ENCODE peak calls at places on chromosomes 4 and X, in four cellular contexts. O, B, W and I are unnamed samples.

GRCh38 chr4:109816082-109816442 is 500 bp downstream of the GAR1 start:
- DNase-seq in O (no peak), B (peak; percentile 23), W (no peak), I (no peak)

GRCh38 chr4:87540176-87541058 is 11.2 kb upstream of the SPARCL1 start:
- DNase-seq in O (no peak), B (no peak), W (no peak), I (no peak)

GRCh38 chr4:76213415-76214268 is at the start of gene SCARB2:
- DNase-seq in O (peak; percentile 47), B (peak; percentile 86), W (no peak), I (peak; percentile 91)

GRCh38 chrX:74536142-74537010 is 78.0 kb downstream of the RLIM start:
- DNase-seq in O (no peak), B (peak; percentile 37), W (no peak), I (peak; percentile 71)

GRCh38 chr4:111802191-111802590 is 343.1 kb upstream of the FAM241A start:
- DNase-seq in O (no peak), B (no peak), W (no peak), I (no peak)

GRCh38 chr4:38180456-38180855 is 220.3 kb downstream of the PTTG2 start:
- DNase-seq in O (no peak), B (no peak), W (no peak), I (no peak)

GRCh38 chrX:13689519-13690211 is 737 bp downstream of the RAB9A start:
- DNase-seq in O (no peak), B (no peak), W (no peak), I (no peak)

GRCh38 chr4:83329521-83330105 is 5.0 kb downstream of the HPSE start:
- DNase-seq in O (no peak), B (no peak), W (no peak), I (no peak)

GRCh38 chrX:81957900-81958545 is 756.1 kb downstream of the SH3BGRL start:
- DNase-seq in O (no peak), B (no peak), W (no peak), I (no peak)

GRCh38 chr4:142414336-142414945 is 431.7 kb downstream of the INPP4B start:
- DNase-seq in O (no peak), B (no peak), W (no peak), I (no peak)

GRCh38 chr4:167020410-167020809 is 213.9 kb downstream of the SPOCK3 start:
- DNase-seq in O (no peak), B (no peak), W (no peak), I (peak; percentile 2)

GRCh38 chr4:14984452-14984851 is 17.8 kb upstream of the CPEB2 start:
- DNase-seq in O (no peak), B (no peak), W (no peak), I (no peak)

GRCh38 chr4:9608300-9608699 is 164.1 kb downstream of the DEFB131A start:
- DNase-seq in O (no peak), B (no peak), W (peak; percentile 3), I (no peak)

GRCh38 chr4:75555294-75556164 is at the start of gene ODAPH:
- DNase-seq in O (no peak), B (no peak), W (peak; percentile 42), I (no peak)

GRCh38 chr4:13544556-13545393 is 467 bp upstream of the NKX3-2 start:
- DNase-seq in O (peak; percentile 81), B (peak; percentile 94), W (no peak), I (peak; percentile 91)

GRCh38 chrX:120668357-120668756 is 38.5 kb upstream of the C1GALT1C1 start:
- DNase-seq in O (no peak), B (no peak), W (no peak), I (no peak)

GRCh38 chr4:21869978-21870745 is 78.4 kb downstream of the KCNIP4 start:
- DNase-seq in O (no peak), B (no peak), W (no peak), I (no peak)

GRCh38 chr4:5753766-5754528 is 42.9 kb downstream of the EVC start:
- DNase-seq in O (peak; percentile 71), B (no peak), W (no peak), I (no peak)

GRCh38 chr4:118351851-118352827 is 664 bp downstream of the PRSS12 start:
- DNase-seq in O (peak; percentile 48), B (no peak), W (no peak), I (peak; percentile 71)

GRCh38 chr4:97987019-97987648 is 156.1 kb downstream of the STPG2 start:
- DNase-seq in O (peak; percentile 44), B (no peak), W (no peak), I (no peak)

GRCh38 chrX:153970398-153971123 is 1.1 kb downstream of the HCFC1 start:
- DNase-seq in O (no peak), B (peak; percentile 55), W (no peak), I (no peak)

GRCh38 chr4:156169861-156170260 is 216.2 kb upstream of the CTSO start:
- DNase-seq in O (no peak), B (no peak), W (no peak), I (no peak)

GRCh38 chr4:41856797-41857196 is 78.4 kb upstream of the TMEM33 start:
- DNase-seq in O (no peak), B (no peak), W (no peak), I (no peak)

GRCh38 chrX:37787353-37787869 is 7.6 kb downstream of the CYBB start:
- DNase-seq in O (no peak), B (no peak), W (no peak), I (no peak)

GRCh38 chrX:6132970-6133369 is 95.7 kb downstream of the NLGN4X start:
- DNase-seq in O (no peak), B (no peak), W (no peak), I (no peak)

GRCh38 chr4:4415107-4415805 is 28.4 kb downstream of the NSG1 start:
- DNase-seq in O (no peak), B (no peak), W (no peak), I (no peak)

GRCh38 chr4:4413806-4414205 is 26.9 kb downstream of the NSG1 start:
- DNase-seq in O (no peak), B (no peak), W (no peak), I (no peak)

GRCh38 chr4:4412661-4413372 is 25.9 kb downstream of the NSG1 start:
- DNase-seq in O (no peak), B (no peak), W (no peak), I (no peak)

GRCh38 chr4:4411906-4412305 is 25.0 kb downstream of the NSG1 start:
- DNase-seq in O (no peak), B (no peak), W (no peak), I (no peak)

DNA sequence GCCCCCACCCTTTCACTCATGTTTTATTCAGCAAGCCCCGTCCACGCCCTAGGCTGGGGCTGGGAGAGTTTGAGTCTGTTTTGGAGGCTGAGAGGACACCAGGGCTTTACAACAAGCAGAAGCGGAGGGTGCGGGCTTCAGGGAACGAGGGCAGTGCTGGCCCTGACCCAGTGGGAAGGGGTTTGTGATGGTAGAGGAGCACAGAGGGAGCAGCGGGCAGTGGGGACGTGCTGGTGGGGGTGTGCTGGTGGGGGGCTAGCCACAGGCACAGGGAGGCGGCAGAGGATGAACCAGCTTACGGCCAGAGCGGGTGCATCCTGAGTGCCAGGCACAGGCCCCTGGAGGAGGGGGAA is 26.4 kb downstream of the NSG1 start:
- DNase-seq in O (no peak), B (no peak), W (no peak), I (no peak)
- TF ChIP-seq EGR1 in O (no peak), B (no peak), W (no peak), I (no peak)

GRCh38 chr4:26959654-26960047 is 99.0 kb downstream of the STIM2 start:
- DNase-seq in O (no peak), B (no peak), W (no peak), I (no peak)
- TF ChIP-seq EGR1 in O (no peak), B (no peak), W (no peak), I (no peak)

DNA sequence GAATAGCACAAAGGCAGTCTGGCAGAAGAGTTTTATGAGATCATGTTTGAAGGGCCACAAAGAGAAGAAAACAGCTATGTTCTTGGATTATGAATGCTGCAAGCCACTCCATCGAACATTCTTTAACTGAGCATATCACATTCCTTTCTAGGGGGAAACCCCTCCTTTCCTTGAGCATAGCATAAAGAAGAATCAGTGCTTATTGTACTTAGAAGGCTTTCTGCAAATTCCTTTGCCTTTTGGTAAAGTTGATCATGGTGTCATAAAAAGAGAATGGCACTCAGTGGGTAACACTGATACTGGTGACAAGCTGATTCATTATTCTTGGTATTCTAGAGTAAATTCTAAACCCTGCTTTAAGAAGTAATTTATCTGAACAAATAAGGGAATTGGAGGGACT is 88.5 kb upstream of the GPR34 start:
- DNase-seq in O (no peak), B (no peak), W (no peak), I (no peak)
- TF ChIP-seq EGR1 in O (no peak), B (no peak), W (no peak), I (no peak)

GRCh38 chr4:125316391-125316780 is 1.6 kb downstream of the FAT4 start:
- DNase-seq in O (no peak), B (no peak), W (no peak), I (peak; percentile 61)

GRCh38 chr4:125314676-125315570 is at the start of gene FAT4:
- DNase-seq in O (peak; percentile 85), B (peak; percentile 12), W (no peak), I (peak; percentile 81)

GRCh38 chr4:125313989-125314602 is 659 bp upstream of the FAT4 start:
- DNase-seq in O (no peak), B (no peak), W (no peak), I (no peak)

GRCh38 chr4:125316781-125317525 is 2.2 kb downstream of the FAT4 start:
- DNase-seq in O (no peak), B (no peak), W (no peak), I (peak; percentile 76)

GRCh38 chr4:125315571-125316390 is 1.0 kb downstream of the FAT4 start:
- DNase-seq in O (no peak), B (no peak), W (no peak), I (no peak)
- TF ChIP-seq EGR1 in O (no peak), B (no peak), W (no peak), I (no peak)

GRCh38 chr4:931960-932712 is at the start of the genes GAK and TMEM175:
- DNase-seq in O (peak; percentile 91), B (peak; percentile 97), W (peak; percentile 87), I (peak; percentile 97)
- TF ChIP-seq EGR1 in O (no peak), B (peak; percentile 36), W (no peak), I (no peak)

DNA sequence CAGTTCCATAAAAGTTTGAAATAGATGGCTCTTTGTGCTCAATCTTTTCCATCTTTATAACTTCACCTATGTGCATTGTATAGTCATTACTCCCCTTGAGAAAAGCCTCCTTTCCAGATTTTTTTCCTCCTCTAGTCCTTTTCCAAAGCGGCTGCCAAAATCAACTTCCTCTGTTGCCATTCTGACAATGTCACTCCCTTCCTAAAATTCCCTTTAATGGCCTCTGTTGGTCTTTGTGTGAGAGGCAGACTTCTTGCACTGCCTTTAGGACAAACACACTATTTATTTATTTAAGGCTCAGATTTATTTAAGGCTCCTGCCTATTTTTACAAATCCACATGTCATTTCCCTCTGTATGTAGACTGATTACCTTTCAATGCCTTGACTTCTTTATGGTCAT is 21.7 kb upstream of the FRYL start:
- DNase-seq in O (no peak), B (no peak), W (no peak), I (no peak)
- TF ChIP-seq EGR1 in O (no peak), B (no peak), W (no peak), I (no peak)